ENCODE peak calls at places on chromosome 1, in ten cellular contexts. N is HFFc6; T is dermis microvascular lymphatic vessel endothelial cell; G is hypothalamus; H is HTR-8/SVneo; D is stimulated activated CD4-positive, alpha-beta T cell treated with anti-CD3 and anti-CD28 coated beads, Interleukin-15, amount 100 ng/mL, for 1 hour; R is RCC 7860; Q is ecto neural progenitor cell; W is kidney tubule cell; X is stimulated activated CD8-positive, alpha-beta memory T cell treated with anti-CD3 and anti-CD28 coated beads, Interleukin-7, amount 100 ng/mL, for 24 hours. U is an unnamed sample.

GRCh38 chr1:241834733-241835377 is 13.1 kb upstream of the EXO1 start:
- DNase-seq in X (no peak), W (peak), Q (no peak), H (no peak), N (peak), D (no peak), R (peak), G (no peak), T (peak), U (no peak)

GRCh38 chr1:205227584-205228006 is at the start of gene TMCC2:
- DNase-seq in N (peak), T (peak), Q (peak), D (peak), R (peak), G (peak), X (peak), H (peak), W (peak), U (peak)

GRCh38 chr1:227887697-227888403 is 59.9 kb downstream of the WNT9A start:
- DNase-seq in R (no peak), Q (peak), T (peak), H (no peak), W (no peak), D (no peak), G (no peak), N (no peak), X (no peak), U (no peak)

GRCh38 chr1:57770772-57771171 is 346.9 kb upstream of the DAB1 start:
- DNase-seq in N (no peak), X (no peak), G (no peak), H (no peak), W (peak), T (peak), Q (no peak), D (no peak), R (no peak), U (no peak)

GRCh38 chr1:15584489-15585363 is at the start of gene AGMAT:
- DNase-seq in T (peak), W (peak), N (no peak), Q (peak), H (no peak), G (no peak), D (no peak), X (peak), R (no peak), U (no peak)

GRCh38 chr1:33153650-33154049 is 28.2 kb downstream of the TRIM62 start:
- DNase-seq in D (no peak), W (peak), G (no peak), R (no peak), X (no peak), H (no peak), T (no peak), N (no peak), Q (no peak), U (no peak)

GRCh38 chr1:153907134-153907533 is 15.6 kb downstream of the GATAD2B start:
- DNase-seq in Q (no peak), R (no peak), T (no peak), G (no peak), X (no peak), W (no peak), D (no peak), N (no peak), H (no peak), U (no peak)

GRCh38 chr1:239711768-239712167 is 325.4 kb downstream of the CHRM3 start:
- DNase-seq in T (no peak), H (no peak), X (no peak), N (no peak), R (no peak), Q (no peak), W (no peak), D (no peak), G (no peak), U (no peak)

GRCh38 chr1:55143686-55144085 is 71.5 kb downstream of the USP24 start:
- DNase-seq in T (no peak), D (no peak), G (no peak), W (peak), H (no peak), Q (no peak), R (no peak), X (no peak), N (no peak), U (no peak)

GRCh38 chr1:21324368-21325137 is 34.3 kb upstream of the ECE1 start:
- DNase-seq in G (no peak), H (peak), N (peak), R (peak), T (peak), W (peak), Q (no peak), D (peak), X (peak), U (peak)

GRCh38 chr1:158067651-158068050 is 74.2 kb downstream of the KIRREL1 start:
- DNase-seq in R (no peak), Q (no peak), W (peak), N (peak), X (no peak), D (no peak), H (no peak), G (no peak), T (no peak), U (no peak)

GRCh38 chr1:150577557-150578277 is 1.7 kb downstream of the MCL1 start:
- DNase-seq in N (no peak), Q (no peak), R (no peak), G (no peak), T (peak), W (peak), X (no peak), H (no peak), D (no peak), U (no peak)

U was measured in NCI-H226.